ENCODE peak calls at places on chromosomes 1 and 21, in nine cellular contexts. U is tibial nerve; N is NCI-H748 treated with DMSO at 0.1 percent for 48 hours; Z is H54; Q is stimulated activated CD4-positive, alpha-beta T cell treated with anti-CD3 and anti-CD28 coated beads, Interleukin-1b, Interleukin-23, amount 100 ng/mL, for 48 hours; G is NCI-H1092; I is AG08396; D is T-helper 1 cell; P is amniotic epithelial cell. M is an unnamed sample.

GRCh38 chr1:19007491-19008441 is 51.3 kb upstream of the IFFO2 start:
- DNase-seq in D (no peak), U (no peak), N (no peak), G (peak; percentile 77), I (no peak), Z (no peak), Q (peak; percentile 11), P (peak; percentile 37), M (no peak)

GRCh38 chr1:9198538-9199361 is 35.8 kb upstream of the H6PD start:
- DNase-seq in Q (peak; percentile 24), U (no peak), D (no peak), G (no peak), P (no peak), I (peak; percentile 48), N (no peak), Z (no peak), M (no peak)

GRCh38 chr1:109534307-109534858 is 5.3 kb upstream of the GPR61 start:
- DNase-seq in Q (no peak), Z (no peak), D (no peak), P (no peak), I (no peak), G (no peak), U (no peak), N (no peak), M (no peak)

GRCh38 chr21:40797881-40798280 is 49.1 kb downstream of the DSCAM start:
- DNase-seq in I (no peak), Q (no peak), P (no peak), D (no peak), G (no peak), U (no peak), N (no peak), Z (no peak), M (no peak)

GRCh38 chr1:51941528-51941927 is 49.0 kb downstream of the RAB3B start:
- DNase-seq in N (no peak), I (no peak), G (no peak), P (peak; percentile 64), Z (no peak), U (no peak), D (no peak), Q (no peak), M (no peak)

GRCh38 chr21:38993561-38993960 is 187.8 kb downstream of the ETS2 start:
- DNase-seq in D (no peak), P (peak; percentile 83), Q (no peak), N (no peak), G (no peak), I (peak; percentile 80), Z (peak; percentile 78), U (no peak), M (peak; percentile 35)

GRCh38 chr1:14653461-14653960 is 55.0 kb downstream of the KAZN start:
- DNase-seq in Z (peak; percentile 32), N (no peak), P (no peak), I (peak; percentile 20), Q (no peak), D (no peak), U (no peak), G (no peak), M (no peak)

GRCh38 chr1:96579639-96580038 is 141.9 kb upstream of the PTBP2 start:
- DNase-seq in Z (no peak), D (no peak), N (no peak), P (no peak), G (no peak), I (no peak), Q (no peak), U (no peak), M (no peak)

GRCh38 chr21:27561116-27561515 is 594.2 kb upstream of the ADAMTS5 start:
- DNase-seq in U (no peak), Z (no peak), D (no peak), I (no peak), G (no peak), P (peak; percentile 15), Q (no peak), N (no peak), M (no peak)

GRCh38 chr1:226965581-226966440 is 25.7 kb downstream of the COQ8A start:
- DNase-seq in Z (no peak), N (no peak), U (no peak), P (no peak), I (no peak), G (no peak), D (no peak), Q (no peak), M (no peak)

GRCh38 chr1:103945774-103946173 is 196.1 kb downstream of the AMY1C start:
- DNase-seq in Z (no peak), P (no peak), U (no peak), N (no peak), Q (no peak), I (no peak), D (no peak), G (no peak), M (no peak)

GRCh38 chr1:99580451-99580850 is 65.5 kb upstream of the PALMD start:
- DNase-seq in G (no peak), N (no peak), Z (no peak), U (no peak), D (no peak), P (peak; percentile 65), Q (no peak), I (no peak), M (no peak)

GRCh38 chr21:16533692-16534407 is 804.1 kb downstream of the USP25 start:
- DNase-seq in Q (no peak), G (no peak), I (no peak), Z (no peak), N (no peak), U (no peak), D (no peak), P (no peak), M (no peak)

GRCh38 chr1:41330588-41331545 is 30.4 kb upstream of the FOXO6 start:
- DNase-seq in U (no peak), I (no peak), N (no peak), P (peak; percentile 41), Q (no peak), D (no peak), Z (no peak), G (no peak), M (no peak)

M was measured in foreskin melanocyte.